ENCODE peak calls at places on chromosomes 5 and 9, in seven cellular contexts. U is OCI-LY7, Y is MM.1S, E is IMR-90, H is SK-N-SH, Q is HCT116, K is endothelial cell of umbilical vein. F is an unnamed sample.

GRCh38 chr5:56640763-56641406 is 174.5 kb upstream of the MAP3K1 start:
- DNase-seq in U (peak; percentile 48), Y (no peak), E (no peak), H (no peak), Q (no peak), K (no peak), F (no peak)

GRCh38 chr5:146595088-146595487 is 79.1 kb upstream of the GPR151 start:
- DNase-seq in U (peak; percentile 10), Y (no peak), E (no peak), H (no peak), Q (no peak), K (no peak), F (no peak)

GRCh38 chr5:17118631-17119030 is 98.8 kb upstream of the BASP1 start:
- DNase-seq in U (no peak), Y (no peak), E (peak; percentile 99), H (peak; percentile 31), Q (peak; percentile 70), K (peak; percentile 99), F (no peak)

GRCh38 chr5:132688536-132689409 is 15.0 kb downstream of the IL4 start:
- DNase-seq in U (no peak), Y (no peak), E (peak; percentile 23), H (no peak), Q (no peak), K (no peak), F (no peak)

GRCh38 chr9:13845460-13845859 is 468.5 kb downstream of the NFIB start:
- DNase-seq in U (no peak), Y (no peak), E (peak; percentile 57), H (no peak), Q (no peak), K (peak; percentile 6), F (no peak)

GRCh38 chr5:76601470-76601869 is 21.7 kb downstream of the F2RL2 start:
- DNase-seq in U (peak; percentile 73), Y (peak; percentile 54), E (peak; percentile 80), H (peak; percentile 49), Q (peak; percentile 48), K (peak; percentile 78), F (peak; percentile 81)

GRCh38 chr5:90533794-90534193 is 4.4 kb upstream of the LYSMD3 start:
- DNase-seq in U (no peak), Y (no peak), E (no peak), H (no peak), Q (no peak), K (no peak), F (no peak)

GRCh38 chr9:37938121-37938906 is 34.4 kb upstream of the SLC25A51 start:
- DNase-seq in U (no peak), Y (no peak), E (peak; percentile 93), H (peak; percentile 79), Q (no peak), K (peak; percentile 90), F (peak; percentile 37)

GRCh38 chr9:81687521-81688261 is 1.7 kb downstream of the TLE1 start:
- DNase-seq in U (no peak), Y (no peak), E (no peak), H (peak; percentile 68), Q (no peak), K (peak; percentile 69), F (peak; percentile 74)

GRCh38 chr5:91328743-91329142 is 54.4 kb downstream of the ARRDC3 start:
- DNase-seq in U (no peak), Y (no peak), E (peak; percentile 55), H (no peak), Q (no peak), K (no peak), F (no peak)

GRCh38 chr5:137264573-137264972 is 234.6 kb downstream of the SPOCK1 start:
- DNase-seq in U (no peak), Y (no peak), E (peak; percentile 57), H (no peak), Q (no peak), K (no peak), F (no peak)

GRCh38 chr9:5874048-5874447 is 16.6 kb upstream of the MLANA start:
- DNase-seq in U (no peak), Y (no peak), E (no peak), H (no peak), Q (no peak), K (no peak), F (no peak)

GRCh38 chr5:5687113-5687512 is 264.6 kb downstream of the ICE1 start:
- DNase-seq in U (no peak), Y (no peak), E (no peak), H (no peak), Q (no peak), K (no peak), F (no peak)

GRCh38 chr5:172544371-172545120 is 90.2 kb upstream of the SH3PXD2B start:
- DNase-seq in U (no peak), Y (no peak), E (no peak), H (no peak), Q (no peak), K (no peak), F (no peak)

GRCh38 chr9:21801683-21802417 is 586 bp upstream of the MTAP start:
- DNase-seq in U (peak; percentile 22), Y (peak; percentile 8), E (peak; percentile 85), H (peak; percentile 74), Q (peak; percentile 82), K (peak; percentile 9), F (peak; percentile 79)

GRCh38 chr5:124252094-124252750 is 494.2 kb downstream of the ZNF608 start:
- DNase-seq in U (peak; percentile 3), Y (no peak), E (no peak), H (peak; percentile 31), Q (no peak), K (no peak), F (peak; percentile 52)

GRCh38 chr5:180860273-180860886 is 696 bp downstream of the ZFP62 start:
- DNase-seq in U (peak; percentile 90), Y (peak; percentile 85), E (no peak), H (peak; percentile 65), Q (peak; percentile 50), K (no peak), F (peak; percentile 76)

GRCh38 chr9:75912951-75913350 is 22.5 kb downstream of the PCSK5 start:
- DNase-seq in U (no peak), Y (no peak), E (no peak), H (no peak), Q (no peak), K (no peak), F (peak; percentile 11)

GRCh38 chr5:82225525-82226172 is 52.5 kb downstream of the RPS23 start:
- DNase-seq in U (peak; percentile 65), Y (peak; percentile 61), E (peak; percentile 85), H (peak; percentile 65), Q (peak; percentile 46), K (peak; percentile 78), F (peak; percentile 72)

GRCh38 chr9:109769250-109769649 is 10.7 kb upstream of the PALM2AKAP2 start:
- DNase-seq in U (no peak), Y (no peak), E (no peak), H (no peak), Q (no peak), K (no peak), F (no peak)

GRCh38 chr9:20564650-20565049 is 57.6 kb downstream of the MLLT3 start:
- DNase-seq in U (no peak), Y (no peak), E (no peak), H (no peak), Q (no peak), K (no peak), F (no peak)

GRCh38 chr9:76297721-76298239 is 96.4 kb downstream of the RFK start:
- DNase-seq in U (no peak), Y (no peak), E (peak; percentile 33), H (no peak), Q (no peak), K (no peak), F (no peak)

GRCh38 chr5:55498466-55498865 is 36.3 kb downstream of the PLPP1 start:
- DNase-seq in U (no peak), Y (no peak), E (no peak), H (no peak), Q (no peak), K (no peak), F (no peak)

GRCh38 chr9:69805962-69806633 is 14.5 kb upstream of the CFAP95 start:
- DNase-seq in U (no peak), Y (no peak), E (no peak), H (no peak), Q (no peak), K (no peak), F (no peak)

GRCh38 chr5:88659529-88660325 is 223.3 kb downstream of the MEF2C start:
- DNase-seq in U (peak; percentile 69), Y (peak; percentile 92), E (no peak), H (no peak), Q (no peak), K (no peak), F (peak; percentile 93)
- H3K4me3 ChIP-seq in U (peak overlapping the region; percentile 68), Y (peak overlapping the region; percentile 80), E (no peak overlapping the region), H (no peak overlapping the region), Q (no peak overlapping the region), K (no peak overlapping the region), F (peak overlapping the region; percentile 58)

DNA sequence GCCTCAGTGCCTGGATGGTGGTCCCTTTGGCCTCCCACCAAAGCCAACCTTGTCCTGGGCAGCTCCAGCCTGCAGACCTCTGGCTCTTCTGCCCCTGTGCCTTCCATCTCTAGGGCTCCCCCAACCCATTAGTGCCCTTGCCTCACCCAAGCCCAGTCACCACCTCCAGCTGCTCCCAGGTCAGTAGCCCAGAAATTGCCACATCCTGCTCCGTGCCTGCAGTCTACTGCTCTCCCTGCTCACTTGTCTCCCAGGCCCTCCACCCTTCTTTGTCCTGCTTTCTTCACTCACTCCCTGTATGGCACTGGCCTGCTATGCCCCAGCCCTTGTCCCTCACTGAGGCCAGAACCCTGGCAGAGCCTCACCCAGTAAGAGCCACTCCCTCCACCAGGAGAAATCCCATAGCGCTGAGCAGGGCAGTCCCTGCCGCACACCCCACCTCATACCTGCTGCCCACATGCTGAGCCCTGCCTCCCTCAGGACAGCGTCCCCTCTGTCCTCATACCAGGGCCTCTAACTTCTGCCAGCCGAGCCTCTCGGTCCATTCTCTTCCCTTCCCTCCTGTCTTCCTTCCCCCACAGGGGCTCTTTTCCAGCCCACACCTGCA is 44.4 kb downstream of the JADE2 start:
- DNase-seq in U (no peak), Y (no peak), E (no peak), H (no peak), Q (no peak), K (no peak), F (no peak)
- H4K20me1 ChIP-seq in U (no peaks in the 10 kb centered on the region), Y (no peaks in the 10 kb centered on the region), E (peaks cover 6% of the 10 kb centered on the region), H (no peaks in the 10 kb centered on the region), Q (no peaks in the 10 kb centered on the region), K (no peaks in the 10 kb centered on the region), F (no peaks in the 10 kb centered on the region)

GRCh38 chr5:80961376-80962281 is 1.5 kb downstream of the RASGRF2 start:
- DNase-seq in U (no peak), Y (no peak), E (peak; percentile 23), H (no peak), Q (no peak), K (no peak), F (peak; percentile 48)
- H3K4me3 ChIP-seq in U (no peak overlapping the region), Y (no peak overlapping the region), E (peak overlapping the region; percentile 86), H (no peak overlapping the region), Q (no peak overlapping the region), K (no peak overlapping the region), F (peak overlapping the region; percentile 52)

GRCh38 chr9:23319092-23319491 is 506.9 kb downstream of the ELAVL2 start:
- DNase-seq in U (no peak), Y (no peak), E (no peak), H (no peak), Q (no peak), K (no peak), F (no peak)

GRCh38 chr9:23309800-23310199 is 516.2 kb downstream of the ELAVL2 start:
- DNase-seq in U (no peak), Y (no peak), E (no peak), H (no peak), Q (no peak), K (no peak), F (no peak)

DNA sequence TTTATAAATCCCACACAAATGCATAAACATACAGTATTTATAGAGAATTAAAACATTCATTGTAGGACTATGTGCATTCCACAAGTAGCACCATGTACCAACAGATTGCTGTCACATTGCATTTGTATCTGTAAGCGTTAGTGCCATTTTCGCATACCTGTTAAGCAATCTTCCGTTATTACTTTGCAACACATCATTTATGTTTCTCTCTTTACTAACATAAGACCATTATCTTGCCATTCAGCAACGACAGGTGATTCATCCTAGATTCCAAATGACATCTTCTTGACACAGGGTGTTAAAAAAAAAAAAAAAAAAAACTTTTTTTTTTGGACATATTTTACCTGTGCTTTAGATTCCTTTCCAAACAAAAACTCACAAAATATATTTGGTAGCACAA is 511.8 kb downstream of the ELAVL2 start:
- DNase-seq in U (no peak), Y (no peak), E (no peak), H (no peak), Q (no peak), K (no peak), F (no peak)
- H4K20me1 ChIP-seq in U (no peaks in the 10 kb centered on the region), Y (no peaks in the 10 kb centered on the region), E (no peaks in the 10 kb centered on the region), H (no peaks in the 10 kb centered on the region), Q (no peaks in the 10 kb centered on the region), K (no peaks in the 10 kb centered on the region), F (no peaks in the 10 kb centered on the region)